ENCODE peak calls at places on chromosomes 13 and 19, in nine cellular contexts. One of them, this sample, is unnamed.

GRCh38 chr13:44350775-44351504 is 22.7 kb upstream of the SERP2 start:
- DNase-seq in HFF-Myc: no peak
- DNase-seq in heart right ventricle: no peak
- DNase-seq in ovary: no peak
- DNase-seq in AG04450: no peak
- DNase-seq in thyroid gland: no peak
- DNase-seq in CD8-positive, alpha-beta T cell: no peak
- DNase-seq in MM.1S: no peak
- DNase-seq in choroid plexus epithelial cell: no peak
- DNase-seq in this sample: no peak

GRCh38 chr13:76937416-76937815 is 10.9 kb upstream of the ACOD1 start:
- DNase-seq in MM.1S: no peak
- DNase-seq in AG04450: peak
- DNase-seq in CD8-positive, alpha-beta T cell: no peak
- DNase-seq in choroid plexus epithelial cell: peak
- DNase-seq in heart right ventricle: no peak
- DNase-seq in ovary: no peak
- DNase-seq in thyroid gland: no peak
- DNase-seq in HFF-Myc: peak
- DNase-seq in this sample: no peak

GRCh38 chr19:6616011-6616410 is 25.1 kb upstream of the CD70 start:
- DNase-seq in HFF-Myc: no peak
- DNase-seq in ovary: no peak
- DNase-seq in MM.1S: no peak
- DNase-seq in thyroid gland: no peak
- DNase-seq in AG04450: no peak
- DNase-seq in choroid plexus epithelial cell: no peak
- DNase-seq in heart right ventricle: no peak
- DNase-seq in CD8-positive, alpha-beta T cell: no peak
- DNase-seq in this sample: no peak

GRCh38 chr13:29758591-29759114 is 91.8 kb downstream of the UBL3 start:
- DNase-seq in AG04450: no peak
- DNase-seq in MM.1S: peak
- DNase-seq in HFF-Myc: no peak
- DNase-seq in ovary: no peak
- DNase-seq in heart right ventricle: no peak
- DNase-seq in thyroid gland: no peak
- DNase-seq in choroid plexus epithelial cell: peak
- DNase-seq in CD8-positive, alpha-beta T cell: peak
- DNase-seq in this sample: no peak

GRCh38 chr13:41995946-41996345 is 35.0 kb upstream of the VWA8 start:
- DNase-seq in CD8-positive, alpha-beta T cell: no peak
- DNase-seq in MM.1S: no peak
- DNase-seq in ovary: no peak
- DNase-seq in HFF-Myc: no peak
- DNase-seq in thyroid gland: peak
- DNase-seq in heart right ventricle: no peak
- DNase-seq in AG04450: no peak
- DNase-seq in choroid plexus epithelial cell: peak
- DNase-seq in this sample: no peak

GRCh38 chr19:3699741-3700241 is 477 bp downstream of the PIP5K1C start:
- DNase-seq in HFF-Myc: no peak
- DNase-seq in CD8-positive, alpha-beta T cell: no peak
- DNase-seq in heart right ventricle: no peak
- DNase-seq in AG04450: no peak
- DNase-seq in MM.1S: peak
- DNase-seq in ovary: no peak
- DNase-seq in thyroid gland: no peak
- DNase-seq in choroid plexus epithelial cell: no peak
- DNase-seq in this sample: no peak

GRCh38 chr13:97280478-97280877 is 58.3 kb downstream of the MBNL2 start:
- DNase-seq in heart right ventricle: no peak
- DNase-seq in CD8-positive, alpha-beta T cell: no peak
- DNase-seq in HFF-Myc: no peak
- DNase-seq in MM.1S: no peak
- DNase-seq in AG04450: no peak
- DNase-seq in choroid plexus epithelial cell: no peak
- DNase-seq in ovary: no peak
- DNase-seq in thyroid gland: no peak
- DNase-seq in this sample: no peak

GRCh38 chr13:97275775-97276501 is 53.8 kb downstream of the MBNL2 start:
- DNase-seq in MM.1S: no peak
- DNase-seq in thyroid gland: no peak
- DNase-seq in ovary: no peak
- DNase-seq in HFF-Myc: no peak
- DNase-seq in choroid plexus epithelial cell: no peak
- DNase-seq in heart right ventricle: no peak
- DNase-seq in CD8-positive, alpha-beta T cell: no peak
- DNase-seq in AG04450: no peak
- DNase-seq in this sample: no peak

GRCh38 chr13:113203507-113204377 is 4.7 kb downstream of the PCID2 start:
- DNase-seq in HFF-Myc: no peak
- DNase-seq in AG04450: no peak
- DNase-seq in ovary: no peak
- DNase-seq in choroid plexus epithelial cell: no peak
- DNase-seq in MM.1S: no peak
- DNase-seq in heart right ventricle: peak
- DNase-seq in thyroid gland: no peak
- DNase-seq in CD8-positive, alpha-beta T cell: no peak
- DNase-seq in this sample: no peak

GRCh38 chr13:24033527-24034302 is 126.8 kb upstream of the SPATA13 start:
- DNase-seq in CD8-positive, alpha-beta T cell: no peak
- DNase-seq in HFF-Myc: peak
- DNase-seq in choroid plexus epithelial cell: peak
- DNase-seq in AG04450: peak
- DNase-seq in thyroid gland: no peak
- DNase-seq in MM.1S: no peak
- DNase-seq in ovary: no peak
- DNase-seq in heart right ventricle: no peak
- DNase-seq in this sample: no peak

GRCh38 chr19:2303209-2303798 is 4.7 kb downstream of the LINGO3 start:
- DNase-seq in choroid plexus epithelial cell: no peak
- DNase-seq in AG04450: no peak
- DNase-seq in thyroid gland: no peak
- DNase-seq in HFF-Myc: no peak
- DNase-seq in ovary: no peak
- DNase-seq in CD8-positive, alpha-beta T cell: no peak
- DNase-seq in MM.1S: no peak
- DNase-seq in heart right ventricle: no peak
- DNase-seq in this sample: no peak

GRCh38 chr13:111401151-111401550 is 80.7 kb downstream of the TEX29 start:
- DNase-seq in ovary: no peak
- DNase-seq in AG04450: no peak
- DNase-seq in choroid plexus epithelial cell: no peak
- DNase-seq in HFF-Myc: no peak
- DNase-seq in heart right ventricle: no peak
- DNase-seq in thyroid gland: no peak
- DNase-seq in CD8-positive, alpha-beta T cell: no peak
- DNase-seq in MM.1S: no peak
- DNase-seq in this sample: no peak

GRCh38 chr13:32216281-32216680 is 98.9 kb downstream of the ZAR1L start:
- DNase-seq in thyroid gland: no peak
- DNase-seq in HFF-Myc: no peak
- DNase-seq in heart right ventricle: no peak
- DNase-seq in ovary: no peak
- DNase-seq in choroid plexus epithelial cell: no peak
- DNase-seq in AG04450: no peak
- DNase-seq in CD8-positive, alpha-beta T cell: no peak
- DNase-seq in MM.1S: no peak
- DNase-seq in this sample: no peak

GRCh38 chr13:44703371-44703770 is 127.2 kb upstream of the TSC22D1 start:
- DNase-seq in AG04450: no peak
- DNase-seq in thyroid gland: no peak
- DNase-seq in HFF-Myc: peak
- DNase-seq in choroid plexus epithelial cell: peak
- DNase-seq in ovary: no peak
- DNase-seq in CD8-positive, alpha-beta T cell: no peak
- DNase-seq in heart right ventricle: no peak
- DNase-seq in MM.1S: no peak
- DNase-seq in this sample: no peak

GRCh38 chr13:110415669-110416068 is 108.6 kb downstream of the COL4A2 start:
- DNase-seq in AG04450: no peak
- DNase-seq in HFF-Myc: no peak
- DNase-seq in MM.1S: no peak
- DNase-seq in CD8-positive, alpha-beta T cell: no peak
- DNase-seq in ovary: no peak
- DNase-seq in choroid plexus epithelial cell: no peak
- DNase-seq in heart right ventricle: peak
- DNase-seq in thyroid gland: no peak
- DNase-seq in this sample: no peak

GRCh38 chr13:52925775-52926285 is 77.4 kb upstream of the PCDH8 start:
- DNase-seq in MM.1S: no peak
- DNase-seq in thyroid gland: no peak
- DNase-seq in choroid plexus epithelial cell: no peak
- DNase-seq in AG04450: no peak
- DNase-seq in heart right ventricle: no peak
- DNase-seq in HFF-Myc: no peak
- DNase-seq in ovary: no peak
- DNase-seq in CD8-positive, alpha-beta T cell: no peak
- DNase-seq in this sample: no peak

GRCh38 chr13:33764716-33765115 is 53.2 kb upstream of the RFC3 start:
- DNase-seq in thyroid gland: peak
- DNase-seq in HFF-Myc: no peak
- DNase-seq in MM.1S: no peak
- DNase-seq in heart right ventricle: no peak
- DNase-seq in AG04450: no peak
- DNase-seq in ovary: no peak
- DNase-seq in CD8-positive, alpha-beta T cell: no peak
- DNase-seq in choroid plexus epithelial cell: no peak
- DNase-seq in this sample: no peak

GRCh38 chr13:33757713-33758112 is 60.2 kb upstream of the RFC3 start:
- DNase-seq in CD8-positive, alpha-beta T cell: no peak
- DNase-seq in heart right ventricle: no peak
- DNase-seq in choroid plexus epithelial cell: no peak
- DNase-seq in HFF-Myc: no peak
- DNase-seq in MM.1S: no peak
- DNase-seq in ovary: no peak
- DNase-seq in thyroid gland: no peak
- DNase-seq in AG04450: no peak
- DNase-seq in this sample: no peak

GRCh38 chr13:33758113-33758512 is 59.8 kb upstream of the RFC3 start:
- DNase-seq in AG04450: no peak
- DNase-seq in choroid plexus epithelial cell: no peak
- DNase-seq in ovary: no peak
- DNase-seq in thyroid gland: no peak
- DNase-seq in heart right ventricle: no peak
- DNase-seq in MM.1S: no peak
- DNase-seq in HFF-Myc: no peak
- DNase-seq in CD8-positive, alpha-beta T cell: no peak
- DNase-seq in this sample: no peak

GRCh38 chr13:33763021-33763420 is 54.9 kb upstream of the RFC3 start:
- DNase-seq in HFF-Myc: no peak
- DNase-seq in choroid plexus epithelial cell: no peak
- DNase-seq in CD8-positive, alpha-beta T cell: no peak
- DNase-seq in MM.1S: no peak
- DNase-seq in AG04450: no peak
- DNase-seq in ovary: no peak
- DNase-seq in thyroid gland: no peak
- DNase-seq in heart right ventricle: no peak
- DNase-seq in this sample: no peak

DNA sequence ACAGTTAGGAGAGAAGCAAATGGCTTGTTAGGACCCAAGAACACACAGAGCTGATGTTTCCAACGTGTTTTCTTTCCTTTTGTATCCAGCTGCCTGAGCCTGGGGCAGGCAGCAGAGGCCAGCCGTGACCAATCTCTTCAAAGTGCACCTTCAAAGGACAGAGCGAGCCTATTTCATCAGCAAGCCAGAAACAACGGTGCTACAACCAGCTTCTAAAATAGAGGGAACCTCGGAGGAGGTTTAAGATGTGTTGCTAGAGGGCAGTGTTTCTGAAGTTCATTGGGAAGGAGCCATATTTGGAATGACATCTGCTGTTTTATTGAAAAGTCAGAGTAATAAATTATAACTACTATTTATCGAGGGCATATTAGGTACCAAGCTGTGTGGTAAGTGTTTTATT is 56.2 kb upstream of the RFC3 start:
- DNase-seq in heart right ventricle: no peak
- DNase-seq in choroid plexus epithelial cell: peak
- DNase-seq in MM.1S: no peak
- DNase-seq in AG04450: no peak
- DNase-seq in ovary: no peak
- DNase-seq in HFF-Myc: no peak
- DNase-seq in CD8-positive, alpha-beta T cell: no peak
- DNase-seq in thyroid gland: peak
- DNase-seq in this sample: no peak
- TF ChIP-seq CTCF in heart right ventricle: peak
- TF ChIP-seq CTCF in choroid plexus epithelial cell: peak
- TF ChIP-seq CTCF in MM.1S: no peak
- TF ChIP-seq CTCF in AG04450: no peak
- TF ChIP-seq CTCF in ovary: no peak
- TF ChIP-seq CTCF in HFF-Myc: peak
- TF ChIP-seq CTCF in CD8-positive, alpha-beta T cell: no peak
- TF ChIP-seq CTCF in thyroid gland: no peak
- TF ChIP-seq CTCF in this sample: no peak

GRCh38 chr13:91158015-91158390 is 189.5 kb upstream of the MIR17HG start:
- DNase-seq in CD8-positive, alpha-beta T cell: no peak
- DNase-seq in heart right ventricle: no peak
- DNase-seq in HFF-Myc: no peak
- DNase-seq in choroid plexus epithelial cell: peak
- DNase-seq in AG04450: no peak
- DNase-seq in MM.1S: no peak
- DNase-seq in thyroid gland: no peak
- DNase-seq in ovary: no peak
- DNase-seq in this sample: no peak
- TF ChIP-seq CTCF in CD8-positive, alpha-beta T cell: no peak
- TF ChIP-seq CTCF in heart right ventricle: no peak
- TF ChIP-seq CTCF in HFF-Myc: no peak
- TF ChIP-seq CTCF in choroid plexus epithelial cell: peak
- TF ChIP-seq CTCF in AG04450: no peak
- TF ChIP-seq CTCF in MM.1S: no peak
- TF ChIP-seq CTCF in thyroid gland: no peak
- TF ChIP-seq CTCF in ovary: no peak
- TF ChIP-seq CTCF in this sample: no peak

GRCh38 chr19:31461814-31462539 is 112.7 kb upstream of the TSHZ3 start:
- DNase-seq in choroid plexus epithelial cell: peak
- DNase-seq in MM.1S: no peak
- DNase-seq in AG04450: no peak
- DNase-seq in ovary: no peak
- DNase-seq in HFF-Myc: no peak
- DNase-seq in heart right ventricle: no peak
- DNase-seq in thyroid gland: no peak
- DNase-seq in CD8-positive, alpha-beta T cell: no peak
- DNase-seq in this sample: no peak
- TF ChIP-seq CTCF in choroid plexus epithelial cell: peak
- TF ChIP-seq CTCF in MM.1S: no peak
- TF ChIP-seq CTCF in AG04450: peak
- TF ChIP-seq CTCF in ovary: no peak
- TF ChIP-seq CTCF in HFF-Myc: no peak
- TF ChIP-seq CTCF in heart right ventricle: no peak
- TF ChIP-seq CTCF in thyroid gland: peak
- TF ChIP-seq CTCF in CD8-positive, alpha-beta T cell: no peak
- TF ChIP-seq CTCF in this sample: no peak

DNA sequence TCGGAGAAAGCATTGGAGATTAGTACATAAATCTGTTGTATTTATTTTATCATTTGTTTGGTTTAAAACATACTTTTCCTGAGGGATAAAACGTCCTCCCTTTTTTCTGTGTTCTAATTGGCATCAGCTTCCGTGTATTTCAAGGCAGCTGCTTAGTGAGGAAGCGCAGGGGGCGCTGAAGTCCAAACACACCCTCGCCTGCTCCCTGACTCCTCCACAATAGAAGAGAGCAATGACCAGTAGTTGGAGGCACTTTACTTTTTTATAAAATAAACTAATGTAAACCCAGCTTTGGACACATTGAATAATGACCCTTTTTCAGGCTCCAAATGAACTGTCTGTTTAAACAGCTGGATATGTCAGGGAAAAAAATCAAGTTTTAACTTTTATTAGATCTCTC is 79.9 kb downstream of the RNASEH2B start:
- DNase-seq in MM.1S: no peak
- DNase-seq in choroid plexus epithelial cell: peak
- DNase-seq in thyroid gland: no peak
- DNase-seq in CD8-positive, alpha-beta T cell: no peak
- DNase-seq in ovary: no peak
- DNase-seq in AG04450: no peak
- DNase-seq in HFF-Myc: no peak
- DNase-seq in heart right ventricle: no peak
- DNase-seq in this sample: no peak
- TF ChIP-seq CTCF in MM.1S: no peak
- TF ChIP-seq CTCF in choroid plexus epithelial cell: peak
- TF ChIP-seq CTCF in thyroid gland: no peak
- TF ChIP-seq CTCF in CD8-positive, alpha-beta T cell: no peak
- TF ChIP-seq CTCF in ovary: no peak
- TF ChIP-seq CTCF in AG04450: peak
- TF ChIP-seq CTCF in HFF-Myc: no peak
- TF ChIP-seq CTCF in heart right ventricle: peak
- TF ChIP-seq CTCF in this sample: no peak

This sample was measured in endothelial cell.